ENCODE peak calls at places on chromosomes 12 and 14, in five cellular contexts. One of them, this sample, is unnamed.

GRCh38 chr12:80936642-80937390 is 918 bp downstream of the LIN7A start:
- DNase-seq in sigmoid colon: peak; percentile 69
- DNase-seq in esophagus muscularis mucosa: no peak
- DNase-seq in ovary: peak; percentile 50
- DNase-seq in tibial nerve: no peak
- DNase-seq in this sample: peak; percentile 27

GRCh38 chr14:54787263-54787662 is 115.4 kb downstream of the GCH1 start:
- DNase-seq in ovary: no peak
- DNase-seq in sigmoid colon: no peak
- DNase-seq in esophagus muscularis mucosa: no peak
- DNase-seq in tibial nerve: no peak
- DNase-seq in this sample: no peak

GRCh38 chr14:54364555-54365415 is 32.0 kb upstream of the CDKN3 start:
- DNase-seq in sigmoid colon: no peak
- DNase-seq in ovary: no peak
- DNase-seq in tibial nerve: no peak
- DNase-seq in esophagus muscularis mucosa: no peak
- DNase-seq in this sample: no peak

GRCh38 chr12:132824053-132824452 is 4.6 kb downstream of the GOLGA3 start:
- DNase-seq in tibial nerve: no peak
- DNase-seq in ovary: no peak
- DNase-seq in esophagus muscularis mucosa: no peak
- DNase-seq in sigmoid colon: no peak
- DNase-seq in this sample: no peak

GRCh38 chr12:117142094-117142493 is 42.9 kb upstream of the TESC start:
- DNase-seq in esophagus muscularis mucosa: no peak
- DNase-seq in tibial nerve: no peak
- DNase-seq in ovary: no peak
- DNase-seq in sigmoid colon: no peak
- DNase-seq in this sample: no peak

GRCh38 chr12:58034311-58034710 is 92.9 kb downstream of the ATP23 start:
- DNase-seq in ovary: no peak
- DNase-seq in esophagus muscularis mucosa: no peak
- DNase-seq in tibial nerve: no peak
- DNase-seq in sigmoid colon: no peak
- DNase-seq in this sample: no peak

GRCh38 chr12:124390442-124391116 is 95.7 kb downstream of the RFLNA start:
- DNase-seq in sigmoid colon: peak; percentile 89
- DNase-seq in ovary: peak; percentile 54
- DNase-seq in esophagus muscularis mucosa: no peak
- DNase-seq in tibial nerve: no peak
- DNase-seq in this sample: peak; percentile 59

GRCh38 chr12:22533155-22533554 is 11.2 kb downstream of the C2CD5 start:
- DNase-seq in tibial nerve: no peak
- DNase-seq in esophagus muscularis mucosa: no peak
- DNase-seq in ovary: no peak
- DNase-seq in sigmoid colon: no peak
- DNase-seq in this sample: no peak

GRCh38 chr14:39203659-39204606 is 28.9 kb downstream of the PNN start:
- DNase-seq in esophagus muscularis mucosa: no peak
- DNase-seq in sigmoid colon: no peak
- DNase-seq in tibial nerve: no peak
- DNase-seq in ovary: no peak
- DNase-seq in this sample: peak; percentile 57

GRCh38 chr14:55383039-55383438 is 28.6 kb downstream of the ATG14 start:
- DNase-seq in esophagus muscularis mucosa: no peak
- DNase-seq in sigmoid colon: no peak
- DNase-seq in ovary: no peak
- DNase-seq in tibial nerve: no peak
- DNase-seq in this sample: no peak

GRCh38 chr12:111446044-111446581 is 40.4 kb downstream of the SH2B3 start:
- DNase-seq in esophagus muscularis mucosa: peak; percentile 86
- DNase-seq in tibial nerve: no peak
- DNase-seq in ovary: no peak
- DNase-seq in sigmoid colon: peak; percentile 75
- DNase-seq in this sample: peak; percentile 34

GRCh38 chr12:91043408-91043807 is 14.4 kb downstream of the KERA start:
- DNase-seq in tibial nerve: no peak
- DNase-seq in sigmoid colon: no peak
- DNase-seq in ovary: no peak
- DNase-seq in esophagus muscularis mucosa: no peak
- DNase-seq in this sample: no peak

GRCh38 chr12:69476276-69477017 is 6.3 kb downstream of the FRS2 start:
- DNase-seq in sigmoid colon: no peak
- DNase-seq in esophagus muscularis mucosa: no peak
- DNase-seq in tibial nerve: no peak
- DNase-seq in ovary: no peak
- DNase-seq in this sample: no peak

GRCh38 chr12:2461046-2461445 is 333.7 kb upstream of the FKBP4 start:
- DNase-seq in sigmoid colon: peak; percentile 24
- DNase-seq in tibial nerve: no peak
- DNase-seq in esophagus muscularis mucosa: no peak
- DNase-seq in ovary: no peak
- DNase-seq in this sample: no peak

GRCh38 chr12:11621797-11622423 is 27.6 kb upstream of the ETV6 start:
- DNase-seq in tibial nerve: no peak
- DNase-seq in ovary: no peak
- DNase-seq in esophagus muscularis mucosa: no peak
- DNase-seq in sigmoid colon: no peak
- DNase-seq in this sample: no peak

GRCh38 chr14:90061849-90062794 is at the start of gene KCNK13:
- DNase-seq in ovary: no peak
- DNase-seq in esophagus muscularis mucosa: peak; percentile 77
- DNase-seq in sigmoid colon: no peak
- DNase-seq in tibial nerve: no peak
- DNase-seq in this sample: no peak

GRCh38 chr12:91565246-91565645 is 382.6 kb upstream of the DCN start:
- DNase-seq in sigmoid colon: no peak
- DNase-seq in tibial nerve: no peak
- DNase-seq in ovary: no peak
- DNase-seq in esophagus muscularis mucosa: no peak
- DNase-seq in this sample: no peak

GRCh38 chr14:77290705-77291104 is 19.7 kb upstream of the NGB start:
- DNase-seq in tibial nerve: no peak
- DNase-seq in sigmoid colon: no peak
- DNase-seq in ovary: no peak
- DNase-seq in esophagus muscularis mucosa: no peak
- DNase-seq in this sample: no peak

GRCh38 chr14:92945959-92946846 is 23.3 kb downstream of the CHGA start:
- DNase-seq in esophagus muscularis mucosa: no peak
- DNase-seq in tibial nerve: peak; percentile 47
- DNase-seq in ovary: peak; percentile 41
- DNase-seq in sigmoid colon: peak; percentile 79
- DNase-seq in this sample: peak; percentile 91

GRCh38 chr14:35766036-35766699 is 42.9 kb downstream of the RALGAPA1 start:
- DNase-seq in esophagus muscularis mucosa: no peak
- DNase-seq in ovary: no peak
- DNase-seq in sigmoid colon: no peak
- DNase-seq in tibial nerve: no peak
- DNase-seq in this sample: no peak

GRCh38 chr14:101584049-101584859 is 23.0 kb downstream of the DIO3 start:
- DNase-seq in ovary: peak; percentile 23
- DNase-seq in tibial nerve: peak; percentile 44
- DNase-seq in esophagus muscularis mucosa: no peak
- DNase-seq in sigmoid colon: no peak
- DNase-seq in this sample: no peak

GRCh38 chr14:91119556-91120311 is 5.9 kb downstream of the DGLUCY start:
- DNase-seq in esophagus muscularis mucosa: no peak
- DNase-seq in sigmoid colon: no peak
- DNase-seq in ovary: no peak
- DNase-seq in tibial nerve: no peak
- DNase-seq in this sample: peak; percentile 33

GRCh38 chr12:110693731-110694130 is 4.8 kb upstream of the HVCN1 start:
- DNase-seq in sigmoid colon: peak; percentile 74
- DNase-seq in ovary: no peak
- DNase-seq in esophagus muscularis mucosa: no peak
- DNase-seq in tibial nerve: no peak
- DNase-seq in this sample: no peak

GRCh38 chr12:91663331-91663998 is 480.8 kb upstream of the DCN start:
- DNase-seq in sigmoid colon: no peak
- DNase-seq in esophagus muscularis mucosa: no peak
- DNase-seq in ovary: no peak
- DNase-seq in tibial nerve: no peak
- DNase-seq in this sample: no peak

GRCh38 chr12:8615206-8615605 is 2.5 kb upstream of the AICDA start:
- DNase-seq in ovary: no peak
- DNase-seq in sigmoid colon: no peak
- DNase-seq in esophagus muscularis mucosa: no peak
- DNase-seq in tibial nerve: no peak
- DNase-seq in this sample: no peak

GRCh38 chr12:113875681-113876080 is 90.4 kb downstream of the RBM19 start:
- DNase-seq in ovary: no peak
- DNase-seq in sigmoid colon: no peak
- DNase-seq in tibial nerve: no peak
- DNase-seq in esophagus muscularis mucosa: no peak
- DNase-seq in this sample: no peak

DNA sequence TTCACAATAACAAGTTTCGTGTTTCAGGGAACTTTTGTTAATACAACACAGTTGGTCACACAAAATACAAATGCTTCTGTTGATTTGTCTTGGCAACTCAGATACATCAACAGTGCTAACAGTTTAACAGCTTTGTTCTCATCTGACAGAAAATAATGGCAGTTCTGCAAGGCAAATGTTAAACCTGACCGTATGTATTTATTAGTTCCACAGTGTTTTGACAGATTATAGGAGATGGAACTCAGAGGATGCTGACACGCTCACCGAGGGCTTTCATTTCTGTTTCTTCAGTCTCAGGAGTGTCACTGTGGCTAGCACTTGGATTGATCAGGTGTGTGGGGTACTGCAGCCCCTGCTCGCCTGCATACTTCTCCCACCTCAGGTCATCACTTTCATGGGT is 350.6 kb downstream of the PRKD1 start:
- DNase-seq in ovary: no peak
- DNase-seq in tibial nerve: no peak
- DNase-seq in esophagus muscularis mucosa: no peak
- DNase-seq in sigmoid colon: no peak
- DNase-seq in this sample: no peak
- TF ChIP-seq EP300 in ovary: no peak
- TF ChIP-seq EP300 in tibial nerve: no peak
- TF ChIP-seq EP300 in esophagus muscularis mucosa: no peak
- TF ChIP-seq EP300 in sigmoid colon: no peak
- TF ChIP-seq EP300 in this sample: no peak

GRCh38 chr12:106015646-106016045 is 123.1 kb downstream of the NUAK1 start:
- DNase-seq in ovary: no peak
- DNase-seq in sigmoid colon: no peak
- DNase-seq in tibial nerve: no peak
- DNase-seq in esophagus muscularis mucosa: no peak
- DNase-seq in this sample: no peak
- TF ChIP-seq EP300 in ovary: no peak
- TF ChIP-seq EP300 in sigmoid colon: no peak
- TF ChIP-seq EP300 in tibial nerve: no peak
- TF ChIP-seq EP300 in esophagus muscularis mucosa: no peak
- TF ChIP-seq EP300 in this sample: no peak

GRCh38 chr12:115224031-115224430 is 540.1 kb upstream of the TBX3 start:
- DNase-seq in esophagus muscularis mucosa: no peak
- DNase-seq in tibial nerve: no peak
- DNase-seq in sigmoid colon: no peak
- DNase-seq in ovary: no peak
- DNase-seq in this sample: no peak

GRCh38 chr12:115228434-115228833 is 544.5 kb upstream of the TBX3 start:
- DNase-seq in ovary: no peak
- DNase-seq in esophagus muscularis mucosa: no peak
- DNase-seq in sigmoid colon: no peak
- DNase-seq in tibial nerve: no peak
- DNase-seq in this sample: no peak

GRCh38 chr12:115225845-115226244 is 541.9 kb upstream of the TBX3 start:
- DNase-seq in sigmoid colon: no peak
- DNase-seq in ovary: no peak
- DNase-seq in esophagus muscularis mucosa: no peak
- DNase-seq in tibial nerve: no peak
- DNase-seq in this sample: no peak

GRCh38 chr12:115229517-115229916 is 545.5 kb upstream of the TBX3 start:
- DNase-seq in sigmoid colon: no peak
- DNase-seq in esophagus muscularis mucosa: no peak
- DNase-seq in tibial nerve: no peak
- DNase-seq in ovary: no peak
- DNase-seq in this sample: no peak

DNA sequence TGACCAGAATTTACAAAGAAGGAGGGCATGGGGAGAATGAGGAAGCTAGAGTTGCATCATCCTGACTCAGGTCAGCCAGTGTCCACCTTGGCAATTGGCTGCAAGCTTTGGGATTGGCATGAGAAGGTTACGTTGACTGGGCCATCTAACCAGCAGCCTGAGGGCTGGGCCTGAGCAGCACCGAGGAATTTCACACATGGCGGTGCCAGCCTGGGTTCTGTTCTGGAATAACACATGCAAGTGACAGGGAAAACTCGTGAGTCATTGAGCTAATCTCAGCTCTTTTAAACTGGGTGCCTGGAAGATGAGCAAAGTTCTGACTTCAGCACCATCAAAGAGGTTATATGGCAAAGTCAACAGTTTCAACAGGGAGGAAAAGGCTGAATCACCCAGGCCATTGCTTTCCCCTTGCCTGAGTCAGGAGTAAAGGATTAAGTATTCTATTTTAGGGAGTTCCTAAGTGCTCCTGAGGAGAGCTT is 543.2 kb upstream of the TBX3 start:
- DNase-seq in sigmoid colon: no peak
- DNase-seq in tibial nerve: no peak
- DNase-seq in ovary: no peak
- DNase-seq in esophagus muscularis mucosa: no peak
- DNase-seq in this sample: no peak
- TF ChIP-seq EP300 in sigmoid colon: no peak
- TF ChIP-seq EP300 in tibial nerve: no peak
- TF ChIP-seq EP300 in ovary: no peak
- TF ChIP-seq EP300 in esophagus muscularis mucosa: no peak
- TF ChIP-seq EP300 in this sample: no peak

GRCh38 chr12:107491856-107492255 is 193.7 kb upstream of the PWP1 start:
- DNase-seq in esophagus muscularis mucosa: no peak
- DNase-seq in sigmoid colon: no peak
- DNase-seq in ovary: no peak
- DNase-seq in tibial nerve: no peak
- DNase-seq in this sample: no peak

GRCh38 chr12:107492393-107493134 is 193.0 kb upstream of the PWP1 start:
- DNase-seq in tibial nerve: no peak
- DNase-seq in esophagus muscularis mucosa: no peak
- DNase-seq in ovary: no peak
- DNase-seq in sigmoid colon: peak; percentile 32
- DNase-seq in this sample: no peak

GRCh38 chr12:107493135-107493494 is 192.5 kb upstream of the PWP1 start:
- DNase-seq in tibial nerve: no peak
- DNase-seq in sigmoid colon: peak; percentile 30
- DNase-seq in esophagus muscularis mucosa: no peak
- DNase-seq in ovary: no peak
- DNase-seq in this sample: no peak

GRCh38 chr12:107494331-107494730 is 191.3 kb upstream of the PWP1 start:
- DNase-seq in sigmoid colon: peak; percentile 43
- DNase-seq in ovary: no peak
- DNase-seq in tibial nerve: no peak
- DNase-seq in esophagus muscularis mucosa: no peak
- DNase-seq in this sample: no peak

DNA sequence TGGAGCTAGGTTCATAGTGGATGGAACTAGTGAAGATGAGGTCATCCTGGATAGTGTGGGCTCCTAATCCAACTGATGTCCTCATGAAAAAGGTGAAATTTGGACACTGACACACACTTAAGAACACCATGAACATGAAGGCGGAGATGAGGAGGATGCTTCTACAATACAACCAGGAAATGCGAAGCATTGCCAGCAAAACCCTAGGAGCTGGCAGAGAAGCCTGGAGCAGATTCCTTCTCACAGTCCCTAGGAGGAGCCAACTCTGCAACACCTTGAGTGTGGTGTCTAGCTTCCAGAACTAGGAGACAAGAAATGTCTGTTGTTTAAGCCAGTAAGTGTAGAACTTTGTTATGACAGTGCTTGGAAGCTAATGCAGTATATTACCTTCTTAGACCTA is 192.0 kb upstream of the PWP1 start:
- DNase-seq in ovary: no peak
- DNase-seq in tibial nerve: no peak
- DNase-seq in esophagus muscularis mucosa: no peak
- DNase-seq in sigmoid colon: peak; percentile 14
- DNase-seq in this sample: no peak
- TF ChIP-seq EP300 in ovary: no peak
- TF ChIP-seq EP300 in tibial nerve: no peak
- TF ChIP-seq EP300 in esophagus muscularis mucosa: no peak
- TF ChIP-seq EP300 in sigmoid colon: no peak
- TF ChIP-seq EP300 in this sample: no peak